ENCODE peak calls at places on chromosome 2, in ten cellular contexts. One of them, this sample, is unnamed.

GRCh38 chr2:36731941-36732700 is 35.6 kb downstream of the VIT start:
- DNase-seq in breast epithelium: no peak
- DNase-seq in CD8-positive, alpha-beta T cell: no peak
- DNase-seq in PC-9: peak
- DNase-seq in adipocyte: peak
- DNase-seq in fibroblast of pulmonary artery: peak
- DNase-seq in BE2C: no peak
- DNase-seq in colonic mucosa: no peak
- DNase-seq in left lung: no peak
- DNase-seq in Caco-2: no peak
- DNase-seq in this sample: no peak

GRCh38 chr2:100905132-100905805 is 85.3 kb downstream of the NPAS2 start:
- DNase-seq in adipocyte: no peak
- DNase-seq in Caco-2: no peak
- DNase-seq in colonic mucosa: no peak
- DNase-seq in BE2C: no peak
- DNase-seq in CD8-positive, alpha-beta T cell: no peak
- DNase-seq in PC-9: no peak
- DNase-seq in fibroblast of pulmonary artery: no peak
- DNase-seq in left lung: no peak
- DNase-seq in breast epithelium: no peak
- DNase-seq in this sample: no peak

GRCh38 chr2:165539985-165540384 is 70.5 kb downstream of the CSRNP3 start:
- DNase-seq in breast epithelium: no peak
- DNase-seq in left lung: no peak
- DNase-seq in colonic mucosa: no peak
- DNase-seq in adipocyte: no peak
- DNase-seq in CD8-positive, alpha-beta T cell: no peak
- DNase-seq in PC-9: no peak
- DNase-seq in Caco-2: no peak
- DNase-seq in BE2C: no peak
- DNase-seq in fibroblast of pulmonary artery: no peak
- DNase-seq in this sample: peak

GRCh38 chr2:148930046-148930775 is 55.2 kb downstream of the KIF5C start:
- DNase-seq in colonic mucosa: no peak
- DNase-seq in PC-9: no peak
- DNase-seq in CD8-positive, alpha-beta T cell: no peak
- DNase-seq in adipocyte: peak
- DNase-seq in breast epithelium: no peak
- DNase-seq in BE2C: no peak
- DNase-seq in left lung: no peak
- DNase-seq in fibroblast of pulmonary artery: peak
- DNase-seq in Caco-2: no peak
- DNase-seq in this sample: no peak

GRCh38 chr2:239777219-239777618 is 247.9 kb downstream of the NDUFA10 start:
- DNase-seq in left lung: no peak
- DNase-seq in breast epithelium: no peak
- DNase-seq in CD8-positive, alpha-beta T cell: no peak
- DNase-seq in colonic mucosa: no peak
- DNase-seq in BE2C: no peak
- DNase-seq in adipocyte: no peak
- DNase-seq in fibroblast of pulmonary artery: no peak
- DNase-seq in PC-9: no peak
- DNase-seq in Caco-2: no peak
- DNase-seq in this sample: no peak

GRCh38 chr2:26687328-26687727 is 5.2 kb upstream of the KCNK3 start:
- DNase-seq in Caco-2: no peak
- DNase-seq in colonic mucosa: no peak
- DNase-seq in fibroblast of pulmonary artery: no peak
- DNase-seq in breast epithelium: peak
- DNase-seq in BE2C: no peak
- DNase-seq in PC-9: no peak
- DNase-seq in left lung: no peak
- DNase-seq in adipocyte: no peak
- DNase-seq in CD8-positive, alpha-beta T cell: no peak
- DNase-seq in this sample: no peak

GRCh38 chr2:180990337-180990736 is 9.9 kb downstream of the UBE2E3 start:
- DNase-seq in PC-9: no peak
- DNase-seq in CD8-positive, alpha-beta T cell: no peak
- DNase-seq in adipocyte: no peak
- DNase-seq in colonic mucosa: no peak
- DNase-seq in Caco-2: no peak
- DNase-seq in fibroblast of pulmonary artery: no peak
- DNase-seq in left lung: no peak
- DNase-seq in breast epithelium: no peak
- DNase-seq in BE2C: no peak
- DNase-seq in this sample: no peak

GRCh38 chr2:119996148-119996547 is 16.7 kb upstream of the EPB41L5 start:
- DNase-seq in fibroblast of pulmonary artery: peak
- DNase-seq in PC-9: no peak
- DNase-seq in Caco-2: no peak
- DNase-seq in BE2C: no peak
- DNase-seq in adipocyte: peak
- DNase-seq in colonic mucosa: no peak
- DNase-seq in CD8-positive, alpha-beta T cell: no peak
- DNase-seq in breast epithelium: no peak
- DNase-seq in left lung: no peak
- DNase-seq in this sample: no peak

DNA sequence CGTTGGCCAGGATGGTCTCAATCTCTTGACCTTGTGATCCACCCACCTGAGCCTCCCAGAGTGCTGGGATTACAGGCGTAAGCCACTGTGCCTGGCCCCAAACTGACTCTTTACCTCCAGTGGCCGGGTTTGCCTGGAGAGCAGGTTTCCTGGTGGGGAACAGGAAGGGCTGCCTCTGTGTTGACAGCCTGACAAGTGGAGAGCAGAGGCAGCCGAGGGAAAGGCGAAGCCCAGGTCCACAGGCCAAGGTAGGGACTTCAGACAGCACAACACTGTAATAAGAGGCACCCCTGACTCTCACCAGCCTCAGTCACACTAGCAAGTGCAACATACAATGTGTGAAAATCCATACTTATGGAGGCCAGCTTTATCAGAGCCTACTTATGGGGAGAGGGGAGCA is 16.5 kb upstream of the SH3BP4 start:
- DNase-seq in Caco-2: no peak
- DNase-seq in adipocyte: no peak
- DNase-seq in CD8-positive, alpha-beta T cell: no peak
- DNase-seq in fibroblast of pulmonary artery: no peak
- DNase-seq in colonic mucosa: no peak
- DNase-seq in left lung: no peak
- DNase-seq in PC-9: no peak
- DNase-seq in breast epithelium: no peak
- DNase-seq in BE2C: no peak
- DNase-seq in this sample: no peak
- H3K4me3 ChIP-seq in Caco-2: no peak
- H3K4me3 ChIP-seq in adipocyte: no peak
- H3K4me3 ChIP-seq in CD8-positive, alpha-beta T cell: no peak
- H3K4me3 ChIP-seq in fibroblast of pulmonary artery: no peak
- H3K4me3 ChIP-seq in colonic mucosa: no peak
- H3K4me3 ChIP-seq in left lung: no peak
- H3K4me3 ChIP-seq in PC-9: no peak
- H3K4me3 ChIP-seq in breast epithelium: no peak
- H3K4me3 ChIP-seq in BE2C: no peak
- H3K4me3 ChIP-seq in this sample: no peak

DNA sequence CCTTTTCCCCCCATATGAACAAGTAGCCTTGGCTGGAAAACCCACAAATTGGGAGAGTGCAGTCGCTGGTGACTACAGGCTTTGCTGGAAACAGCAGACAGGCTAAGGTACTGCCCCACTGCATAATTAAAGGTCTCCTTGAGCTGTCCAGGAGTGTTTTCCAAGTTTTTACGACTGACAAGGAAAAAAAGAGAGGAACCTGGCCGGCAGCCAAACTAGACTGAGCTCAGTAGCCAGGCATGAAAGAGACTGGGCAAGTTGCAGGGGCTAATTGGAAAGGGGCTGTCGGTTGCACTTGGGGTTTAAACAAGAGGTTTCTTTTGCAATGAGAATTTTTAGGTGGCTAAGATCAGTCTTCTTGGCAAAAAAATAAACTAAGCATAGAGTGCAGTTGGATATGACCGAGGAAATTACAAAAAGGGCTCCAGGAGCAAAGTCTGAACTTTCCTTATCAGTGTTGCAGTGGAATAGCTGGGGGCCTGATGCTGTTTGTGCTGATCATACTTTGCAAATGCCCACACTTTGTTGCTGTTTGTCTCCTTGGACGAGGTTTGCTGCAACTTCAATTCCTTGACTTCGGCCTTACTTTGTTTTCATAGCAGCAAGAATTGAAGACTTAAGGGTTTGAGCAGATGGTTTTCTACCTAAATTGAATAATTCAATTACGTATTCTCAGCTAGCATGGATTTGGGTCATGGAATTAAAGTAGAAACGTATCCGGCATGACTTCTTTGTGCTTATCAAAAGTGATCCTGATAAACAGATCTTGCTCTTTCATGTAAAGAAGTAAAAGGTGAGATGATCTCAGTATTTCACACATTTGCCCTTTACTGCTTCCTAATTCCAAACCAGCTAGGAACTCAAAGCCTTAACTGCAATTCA is 2.2 kb downstream of the GULP1 start:
- DNase-seq in breast epithelium: peak
- DNase-seq in CD8-positive, alpha-beta T cell: no peak
- DNase-seq in adipocyte: peak
- DNase-seq in PC-9: peak
- DNase-seq in left lung: no peak
- DNase-seq in Caco-2: peak
- DNase-seq in fibroblast of pulmonary artery: peak
- DNase-seq in BE2C: peak
- DNase-seq in colonic mucosa: peak
- DNase-seq in this sample: peak
- H3K4me3 ChIP-seq in breast epithelium: peak
- H3K4me3 ChIP-seq in CD8-positive, alpha-beta T cell: no peak
- H3K4me3 ChIP-seq in adipocyte: peak
- H3K4me3 ChIP-seq in PC-9: peak
- H3K4me3 ChIP-seq in left lung: peak
- H3K4me3 ChIP-seq in Caco-2: peak
- H3K4me3 ChIP-seq in fibroblast of pulmonary artery: peak
- H3K4me3 ChIP-seq in BE2C: peak
- H3K4me3 ChIP-seq in colonic mucosa: peak
- H3K4me3 ChIP-seq in this sample: peak

GRCh38 chr2:241668839-241669238 is 17.8 kb downstream of the DTYMK start:
- DNase-seq in BE2C: no peak
- DNase-seq in fibroblast of pulmonary artery: no peak
- DNase-seq in adipocyte: no peak
- DNase-seq in breast epithelium: no peak
- DNase-seq in colonic mucosa: no peak
- DNase-seq in PC-9: no peak
- DNase-seq in Caco-2: no peak
- DNase-seq in CD8-positive, alpha-beta T cell: no peak
- DNase-seq in left lung: peak
- DNase-seq in this sample: no peak

GRCh38 chr2:241665731-241666440 is 20.7 kb downstream of the DTYMK start:
- DNase-seq in breast epithelium: no peak
- DNase-seq in CD8-positive, alpha-beta T cell: no peak
- DNase-seq in left lung: peak
- DNase-seq in BE2C: no peak
- DNase-seq in colonic mucosa: no peak
- DNase-seq in adipocyte: no peak
- DNase-seq in fibroblast of pulmonary artery: no peak
- DNase-seq in Caco-2: no peak
- DNase-seq in PC-9: no peak
- DNase-seq in this sample: no peak

GRCh38 chr2:241670333-241671110 is 16.1 kb downstream of the DTYMK start:
- DNase-seq in BE2C: no peak
- DNase-seq in adipocyte: no peak
- DNase-seq in fibroblast of pulmonary artery: no peak
- DNase-seq in breast epithelium: no peak
- DNase-seq in PC-9: no peak
- DNase-seq in colonic mucosa: no peak
- DNase-seq in Caco-2: no peak
- DNase-seq in CD8-positive, alpha-beta T cell: no peak
- DNase-seq in left lung: peak
- DNase-seq in this sample: no peak

GRCh38 chr2:241666627-241667400 is 19.8 kb downstream of the DTYMK start:
- DNase-seq in left lung: peak
- DNase-seq in CD8-positive, alpha-beta T cell: no peak
- DNase-seq in breast epithelium: no peak
- DNase-seq in Caco-2: no peak
- DNase-seq in BE2C: peak
- DNase-seq in colonic mucosa: no peak
- DNase-seq in fibroblast of pulmonary artery: no peak
- DNase-seq in PC-9: no peak
- DNase-seq in adipocyte: no peak
- DNase-seq in this sample: no peak

DNA sequence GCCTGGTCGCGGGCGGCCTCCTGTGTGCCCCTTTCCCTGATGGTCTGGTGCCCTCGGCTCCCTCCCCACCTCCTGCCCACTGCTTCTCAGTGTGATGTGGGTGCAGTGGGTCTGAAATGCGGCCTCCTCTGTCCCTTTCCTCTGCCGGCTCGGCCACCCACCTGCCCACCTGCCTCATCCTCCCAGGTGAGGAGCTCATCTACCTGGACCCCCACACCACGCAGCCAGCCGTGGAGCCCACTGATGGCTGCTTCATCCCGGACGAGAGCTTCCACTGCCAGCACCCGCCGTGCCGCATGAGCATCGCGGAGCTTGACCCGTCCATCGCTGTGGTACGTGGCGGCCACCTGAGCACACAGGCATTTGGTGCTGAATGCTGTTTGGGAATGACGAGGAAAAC is 18.3 kb downstream of the DTYMK start:
- DNase-seq in adipocyte: no peak
- DNase-seq in CD8-positive, alpha-beta T cell: no peak
- DNase-seq in fibroblast of pulmonary artery: no peak
- DNase-seq in left lung: peak
- DNase-seq in Caco-2: no peak
- DNase-seq in colonic mucosa: no peak
- DNase-seq in breast epithelium: no peak
- DNase-seq in PC-9: no peak
- DNase-seq in BE2C: no peak
- DNase-seq in this sample: no peak
- H3K4me3 ChIP-seq in adipocyte: no peak
- H3K4me3 ChIP-seq in CD8-positive, alpha-beta T cell: no peak
- H3K4me3 ChIP-seq in fibroblast of pulmonary artery: no peak
- H3K4me3 ChIP-seq in left lung: no peak
- H3K4me3 ChIP-seq in Caco-2: no peak
- H3K4me3 ChIP-seq in colonic mucosa: no peak
- H3K4me3 ChIP-seq in breast epithelium: no peak
- H3K4me3 ChIP-seq in PC-9: no peak
- H3K4me3 ChIP-seq in BE2C: no peak
- H3K4me3 ChIP-seq in this sample: no peak

DNA sequence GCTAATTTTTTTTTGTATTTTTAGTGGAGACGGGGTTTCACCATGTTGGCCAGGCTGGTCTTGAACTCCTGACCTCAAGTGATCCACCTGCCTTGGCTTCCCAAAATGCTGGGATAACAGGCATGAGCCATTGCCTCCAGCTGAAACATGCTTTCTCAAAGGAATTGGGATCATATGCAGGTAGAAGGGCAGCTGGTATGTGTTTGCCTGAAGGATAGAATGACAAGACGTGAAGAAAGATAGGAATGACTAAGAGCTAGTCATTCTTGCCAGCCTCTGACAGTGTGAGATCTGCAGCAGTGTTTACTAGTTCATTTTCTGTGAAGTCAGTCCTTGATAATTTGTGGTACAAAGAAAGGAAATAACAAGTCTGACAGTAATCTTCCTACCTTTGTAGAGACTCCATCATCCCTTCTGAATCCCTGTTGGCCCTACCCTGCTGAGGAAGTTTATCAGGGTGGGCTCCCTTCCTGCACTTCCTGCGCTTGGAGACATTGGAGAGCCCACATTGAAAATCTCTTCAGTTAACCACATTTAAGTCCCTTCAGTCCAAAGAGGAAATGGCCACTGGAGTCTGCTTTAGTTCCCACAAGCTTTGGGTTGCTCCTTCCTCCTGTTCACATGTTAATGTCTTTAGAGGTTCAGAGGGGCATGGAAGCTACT is 14.7 kb downstream of the CFLAR start:
- DNase-seq in PC-9: no peak
- DNase-seq in colonic mucosa: no peak
- DNase-seq in CD8-positive, alpha-beta T cell: peak
- DNase-seq in BE2C: no peak
- DNase-seq in fibroblast of pulmonary artery: peak
- DNase-seq in Caco-2: no peak
- DNase-seq in left lung: no peak
- DNase-seq in adipocyte: peak
- DNase-seq in breast epithelium: no peak
- DNase-seq in this sample: no peak
- H3K4me3 ChIP-seq in PC-9: no peak
- H3K4me3 ChIP-seq in colonic mucosa: no peak
- H3K4me3 ChIP-seq in CD8-positive, alpha-beta T cell: peak
- H3K4me3 ChIP-seq in BE2C: no peak
- H3K4me3 ChIP-seq in fibroblast of pulmonary artery: peak
- H3K4me3 ChIP-seq in Caco-2: no peak
- H3K4me3 ChIP-seq in left lung: peak
- H3K4me3 ChIP-seq in adipocyte: peak
- H3K4me3 ChIP-seq in breast epithelium: no peak
- H3K4me3 ChIP-seq in this sample: no peak